ENCODE peak calls at places on chromosomes 2 and 18, in ten cellular contexts. One of them, this sample, is unnamed.

GRCh38 chr2:12604248-12604801 is 112.4 kb upstream of the TRIB2 start:
- DNase-seq in PC-9: no peak
- DNase-seq in BE2C: no peak
- DNase-seq in colonic mucosa: no peak
- DNase-seq in ovary: no peak
- DNase-seq in heart left ventricle: no peak
- DNase-seq in SK-N-SH: no peak
- DNase-seq in astrocyte of the spinal cord: no peak
- DNase-seq in stomach: no peak
- DNase-seq in GM23338: no peak
- DNase-seq in this sample: no peak

GRCh38 chr18:46387426-46388131 is 269.4 kb downstream of the LOXHD1 start:
- DNase-seq in PC-9: no peak
- DNase-seq in BE2C: no peak
- DNase-seq in colonic mucosa: no peak
- DNase-seq in ovary: no peak
- DNase-seq in heart left ventricle: peak; percentile 46
- DNase-seq in SK-N-SH: peak; percentile 38
- DNase-seq in astrocyte of the spinal cord: no peak
- DNase-seq in stomach: no peak
- DNase-seq in GM23338: no peak
- DNase-seq in this sample: peak; percentile 8

GRCh38 chr18:78875268-78875997 is 104.2 kb upstream of the SALL3 start:
- DNase-seq in PC-9: no peak
- DNase-seq in BE2C: peak; percentile 21
- DNase-seq in colonic mucosa: peak; percentile 42
- DNase-seq in ovary: no peak
- DNase-seq in heart left ventricle: no peak
- DNase-seq in SK-N-SH: peak; percentile 38
- DNase-seq in astrocyte of the spinal cord: no peak
- DNase-seq in stomach: no peak
- DNase-seq in GM23338: peak; percentile 81
- DNase-seq in this sample: no peak

GRCh38 chr2:137913169-137913568 is 51.1 kb upstream of the HNMT start:
- DNase-seq in PC-9: no peak
- DNase-seq in BE2C: no peak
- DNase-seq in colonic mucosa: no peak
- DNase-seq in ovary: no peak
- DNase-seq in heart left ventricle: no peak
- DNase-seq in SK-N-SH: no peak
- DNase-seq in astrocyte of the spinal cord: no peak
- DNase-seq in stomach: no peak
- DNase-seq in GM23338: no peak
- DNase-seq in this sample: no peak

GRCh38 chr2:239559417-239560261 is 158.8 kb upstream of the HDAC4 start:
- DNase-seq in PC-9: no peak
- DNase-seq in BE2C: no peak
- DNase-seq in colonic mucosa: no peak
- DNase-seq in ovary: no peak
- DNase-seq in heart left ventricle: no peak
- DNase-seq in SK-N-SH: no peak
- DNase-seq in astrocyte of the spinal cord: no peak
- DNase-seq in stomach: no peak
- DNase-seq in GM23338: no peak
- DNase-seq in this sample: no peak

GRCh38 chr2:205883026-205883425 is 200.7 kb downstream of the NRP2 start:
- DNase-seq in PC-9: no peak
- DNase-seq in BE2C: no peak
- DNase-seq in colonic mucosa: no peak
- DNase-seq in ovary: no peak
- DNase-seq in heart left ventricle: no peak
- DNase-seq in SK-N-SH: no peak
- DNase-seq in astrocyte of the spinal cord: no peak
- DNase-seq in stomach: no peak
- DNase-seq in GM23338: peak; percentile 60
- DNase-seq in this sample: no peak

GRCh38 chr2:173414823-173415322 is 60.2 kb downstream of the CDCA7 start:
- DNase-seq in PC-9: peak; percentile 62
- DNase-seq in BE2C: no peak
- DNase-seq in colonic mucosa: no peak
- DNase-seq in ovary: no peak
- DNase-seq in heart left ventricle: no peak
- DNase-seq in SK-N-SH: no peak
- DNase-seq in astrocyte of the spinal cord: peak; percentile 82
- DNase-seq in stomach: no peak
- DNase-seq in GM23338: no peak
- DNase-seq in this sample: peak; percentile 54

GRCh38 chr2:64524604-64525322 is 635 bp downstream of the AFTPH start:
- DNase-seq in PC-9: no peak
- DNase-seq in BE2C: peak; percentile 26
- DNase-seq in colonic mucosa: peak; percentile 59
- DNase-seq in ovary: no peak
- DNase-seq in heart left ventricle: no peak
- DNase-seq in SK-N-SH: peak; percentile 78
- DNase-seq in astrocyte of the spinal cord: peak; percentile 15
- DNase-seq in stomach: peak; percentile 44
- DNase-seq in GM23338: peak; percentile 67
- DNase-seq in this sample: no peak

GRCh38 chr2:214529021-214529420 is 118.2 kb downstream of the VWC2L start:
- DNase-seq in PC-9: no peak
- DNase-seq in BE2C: no peak
- DNase-seq in colonic mucosa: no peak
- DNase-seq in ovary: no peak
- DNase-seq in heart left ventricle: no peak
- DNase-seq in SK-N-SH: no peak
- DNase-seq in astrocyte of the spinal cord: no peak
- DNase-seq in stomach: no peak
- DNase-seq in GM23338: no peak
- DNase-seq in this sample: no peak

GRCh38 chr2:171822520-171823297 is 71.3 kb downstream of the SLC25A12 start:
- DNase-seq in PC-9: no peak
- DNase-seq in BE2C: no peak
- DNase-seq in colonic mucosa: no peak
- DNase-seq in ovary: no peak
- DNase-seq in heart left ventricle: no peak
- DNase-seq in SK-N-SH: no peak
- DNase-seq in astrocyte of the spinal cord: no peak
- DNase-seq in stomach: no peak
- DNase-seq in GM23338: no peak
- DNase-seq in this sample: no peak

GRCh38 chr18:13305326-13305725 is 86.8 kb downstream of the LDLRAD4 start:
- DNase-seq in PC-9: no peak
- DNase-seq in BE2C: no peak
- DNase-seq in colonic mucosa: no peak
- DNase-seq in ovary: no peak
- DNase-seq in heart left ventricle: no peak
- DNase-seq in SK-N-SH: no peak
- DNase-seq in astrocyte of the spinal cord: no peak
- DNase-seq in stomach: no peak
- DNase-seq in GM23338: no peak
- DNase-seq in this sample: no peak

GRCh38 chr2:119011162-119011909 is 69.3 kb downstream of the MARCO start:
- DNase-seq in PC-9: no peak
- DNase-seq in BE2C: peak; percentile 61
- DNase-seq in colonic mucosa: no peak
- DNase-seq in ovary: peak; percentile 73
- DNase-seq in heart left ventricle: peak; percentile 59
- DNase-seq in SK-N-SH: peak; percentile 92
- DNase-seq in astrocyte of the spinal cord: peak; percentile 19
- DNase-seq in stomach: peak; percentile 49
- DNase-seq in GM23338: peak; percentile 88
- DNase-seq in this sample: no peak

GRCh38 chr2:217801711-217802110 is 201.1 kb downstream of the TNS1 start:
- DNase-seq in PC-9: no peak
- DNase-seq in BE2C: peak; percentile 4
- DNase-seq in colonic mucosa: no peak
- DNase-seq in ovary: no peak
- DNase-seq in heart left ventricle: no peak
- DNase-seq in SK-N-SH: no peak
- DNase-seq in astrocyte of the spinal cord: no peak
- DNase-seq in stomach: no peak
- DNase-seq in GM23338: no peak
- DNase-seq in this sample: no peak

GRCh38 chr2:146678516-146678915 is 1166.3 kb upstream of the ACVR2A start:
- DNase-seq in PC-9: no peak
- DNase-seq in BE2C: no peak
- DNase-seq in colonic mucosa: no peak
- DNase-seq in ovary: no peak
- DNase-seq in heart left ventricle: no peak
- DNase-seq in SK-N-SH: no peak
- DNase-seq in astrocyte of the spinal cord: no peak
- DNase-seq in stomach: no peak
- DNase-seq in GM23338: no peak
- DNase-seq in this sample: no peak

DNA sequence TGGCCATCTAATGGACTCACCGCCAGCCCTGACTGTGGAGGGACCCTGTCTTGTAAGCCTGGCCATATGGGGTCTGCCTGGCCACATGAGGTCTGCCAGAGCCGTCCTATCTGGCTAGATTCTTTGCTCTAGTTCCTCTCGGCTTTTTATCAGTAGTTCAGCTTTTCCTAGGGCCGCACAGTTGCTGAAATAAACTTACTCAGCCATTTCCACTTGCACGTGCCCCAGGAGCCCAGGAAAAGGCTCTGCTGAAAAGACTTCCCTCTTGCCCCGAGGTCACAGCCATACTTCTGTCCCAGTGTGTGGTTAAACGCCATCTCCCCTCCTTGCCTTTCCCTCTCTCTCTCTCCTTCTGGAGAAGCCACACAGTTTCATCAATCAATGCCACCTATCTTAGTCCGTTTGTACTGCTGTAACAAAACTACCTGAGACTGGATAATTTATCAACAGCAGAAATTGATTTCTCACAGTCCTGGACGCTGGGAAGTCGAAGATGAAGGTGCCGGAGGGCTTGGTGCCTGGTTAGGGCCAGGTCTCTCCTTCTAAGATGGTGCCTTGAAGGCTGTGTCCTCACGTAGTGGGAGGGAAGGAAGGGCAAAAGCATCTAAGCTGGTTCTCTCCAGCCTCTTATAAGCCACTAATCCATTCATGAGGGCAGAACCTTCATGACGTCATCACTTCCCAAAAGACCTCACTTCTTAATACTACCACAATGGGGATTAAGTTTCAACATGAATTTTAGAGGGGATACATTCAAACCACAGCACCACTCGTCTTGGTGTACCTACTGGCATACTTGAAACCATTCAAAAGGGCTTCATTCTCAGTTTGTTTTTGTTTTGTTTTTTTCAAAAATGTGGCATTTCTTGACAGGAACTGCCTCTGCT is 11.2 kb upstream of the GALM start:
- DNase-seq in PC-9: no peak
- DNase-seq in BE2C: no peak
- DNase-seq in colonic mucosa: no peak
- DNase-seq in ovary: no peak
- DNase-seq in heart left ventricle: peak; percentile 47
- DNase-seq in SK-N-SH: no peak
- DNase-seq in astrocyte of the spinal cord: no peak
- DNase-seq in stomach: no peak
- DNase-seq in GM23338: no peak
- DNase-seq in this sample: no peak
- TF ChIP-seq CTCF in PC-9: no peak
- TF ChIP-seq CTCF in BE2C: no peak
- TF ChIP-seq CTCF in colonic mucosa: no peak
- TF ChIP-seq CTCF in ovary: no peak
- TF ChIP-seq CTCF in heart left ventricle: no peak
- TF ChIP-seq CTCF in SK-N-SH: no peak
- TF ChIP-seq CTCF in astrocyte of the spinal cord: no peak
- TF ChIP-seq CTCF in stomach: no peak
- TF ChIP-seq CTCF in GM23338: no peak
- TF ChIP-seq CTCF in this sample: no peak

DNA sequence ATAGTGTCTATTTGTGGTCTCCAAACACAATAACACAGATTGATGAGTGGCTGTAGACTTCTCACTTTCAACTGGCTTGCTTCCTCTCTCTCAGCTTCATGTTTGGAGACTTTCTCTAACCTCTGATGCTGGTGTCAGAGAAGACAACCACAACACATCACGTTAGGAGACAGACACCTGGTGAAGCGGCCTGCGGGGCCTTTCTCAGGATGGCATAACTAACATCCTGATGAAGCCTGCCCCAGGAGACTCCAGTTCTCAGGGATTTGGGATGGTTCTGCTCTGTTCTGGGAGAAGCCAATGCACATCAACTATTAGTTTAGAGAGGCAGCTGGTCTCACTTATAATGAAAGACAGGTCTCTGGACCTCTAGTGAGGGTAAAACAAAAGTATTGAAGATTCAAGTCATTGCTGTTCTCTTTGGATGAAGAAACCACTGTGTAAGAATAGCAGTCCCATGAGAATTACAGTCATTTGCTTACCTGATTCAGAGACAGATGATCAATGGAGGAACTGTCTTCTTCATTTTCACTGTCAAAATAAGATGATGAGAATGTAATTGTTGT is 2.0 kb downstream of the IL1A start:
- DNase-seq in PC-9: no peak
- DNase-seq in BE2C: no peak
- DNase-seq in colonic mucosa: no peak
- DNase-seq in ovary: no peak
- DNase-seq in heart left ventricle: no peak
- DNase-seq in SK-N-SH: no peak
- DNase-seq in astrocyte of the spinal cord: no peak
- DNase-seq in stomach: no peak
- DNase-seq in GM23338: no peak
- DNase-seq in this sample: no peak
- H3K4me3 ChIP-seq in PC-9: no peak overlapping the region
- H3K4me3 ChIP-seq in BE2C: no peak overlapping the region
- H3K4me3 ChIP-seq in colonic mucosa: no peak overlapping the region
- H3K4me3 ChIP-seq in ovary: no peak overlapping the region
- H3K4me3 ChIP-seq in heart left ventricle: no peak overlapping the region
- H3K4me3 ChIP-seq in SK-N-SH: no peak overlapping the region
- H3K4me3 ChIP-seq in astrocyte of the spinal cord: no peak overlapping the region
- H3K4me3 ChIP-seq in stomach: no peak overlapping the region
- H3K4me3 ChIP-seq in GM23338: no peak overlapping the region
- H3K4me3 ChIP-seq in this sample: no peak overlapping the region

GRCh38 chr2:20242727-20243377 is 17.9 kb upstream of the SDC1 start:
- DNase-seq in PC-9: no peak
- DNase-seq in BE2C: peak; percentile 28
- DNase-seq in colonic mucosa: no peak
- DNase-seq in ovary: no peak
- DNase-seq in heart left ventricle: no peak
- DNase-seq in SK-N-SH: peak; percentile 52
- DNase-seq in astrocyte of the spinal cord: no peak
- DNase-seq in stomach: no peak
- DNase-seq in GM23338: peak; percentile 62
- DNase-seq in this sample: no peak
- TF ChIP-seq CTCF in PC-9: no peak
- TF ChIP-seq CTCF in BE2C: peak; percentile 7
- TF ChIP-seq CTCF in colonic mucosa: no peak
- TF ChIP-seq CTCF in ovary: no peak
- TF ChIP-seq CTCF in heart left ventricle: no peak
- TF ChIP-seq CTCF in SK-N-SH: no peak
- TF ChIP-seq CTCF in astrocyte of the spinal cord: no peak
- TF ChIP-seq CTCF in stomach: no peak
- TF ChIP-seq CTCF in GM23338: peak; percentile 18
- TF ChIP-seq CTCF in this sample: no peak

DNA sequence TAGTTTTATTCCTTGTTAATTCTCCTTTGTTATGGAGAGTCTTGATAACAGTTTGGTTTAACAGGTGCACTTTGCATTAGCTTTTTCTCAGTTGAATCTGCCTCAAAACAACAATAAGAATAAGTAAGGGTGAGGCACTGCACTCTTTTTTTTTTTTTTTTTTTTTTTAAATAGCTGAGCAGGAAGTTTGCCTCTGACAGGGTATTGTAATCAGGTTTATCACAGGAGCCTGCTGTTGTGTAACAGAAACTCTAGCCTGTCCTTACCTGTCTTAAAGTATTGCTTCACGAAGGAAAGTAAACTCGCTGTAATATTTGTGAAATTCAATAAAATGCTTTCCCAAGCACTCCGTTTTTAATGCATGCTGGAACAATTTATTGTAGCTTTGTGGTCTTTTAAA is 52.4 kb downstream of the TAF1B start:
- DNase-seq in PC-9: peak; percentile 94
- DNase-seq in BE2C: no peak
- DNase-seq in colonic mucosa: no peak
- DNase-seq in ovary: no peak
- DNase-seq in heart left ventricle: no peak
- DNase-seq in SK-N-SH: no peak
- DNase-seq in astrocyte of the spinal cord: no peak
- DNase-seq in stomach: no peak
- DNase-seq in GM23338: no peak
- DNase-seq in this sample: no peak
- H3K4me3 ChIP-seq in PC-9: peak overlapping the region; percentile 33
- H3K4me3 ChIP-seq in BE2C: no peak overlapping the region
- H3K4me3 ChIP-seq in colonic mucosa: no peak overlapping the region
- H3K4me3 ChIP-seq in ovary: no peak overlapping the region
- H3K4me3 ChIP-seq in heart left ventricle: no peak overlapping the region
- H3K4me3 ChIP-seq in SK-N-SH: no peak overlapping the region
- H3K4me3 ChIP-seq in astrocyte of the spinal cord: no peak overlapping the region
- H3K4me3 ChIP-seq in stomach: no peak overlapping the region
- H3K4me3 ChIP-seq in GM23338: peak overlapping the region; percentile 21
- H3K4me3 ChIP-seq in this sample: no peak overlapping the region

This sample was measured in astrocyte of the cerebellum.